ENCODE peak calls at places on chromosomes 5 and 9, in six cellular contexts. D is GM12891, M is H1, W is HepG2, A is K562, Z is GM12878. C is an unnamed sample.
A peak's percentile ranks its signal among the peaks of the same experiment; 100 is the strongest.

GRCh38 chr5:67842806-67843205 is 372.8 kb upstream of the PIK3R1 start:
- DNase-seq in D (no peak), M (no peak), W (no peak), A (no peak), Z (no peak), C (no peak)

GRCh38 chr5:93342563-93343061 is 238.4 kb downstream of the NR2F1-AS1 start:
- DNase-seq in D (no peak), M (no peak), W (no peak), A (no peak), Z (peak; percentile 31), C (peak; percentile 33)

GRCh38 chr5:128774605-128775004 is 190.7 kb upstream of the SLC27A6 start:
- DNase-seq in D (no peak), M (no peak), W (no peak), A (no peak), Z (no peak), C (no peak)

GRCh38 chr9:110828148-110828730 is 159.6 kb downstream of the MUSK start:
- DNase-seq in D (no peak), M (no peak), W (no peak), A (no peak), Z (no peak), C (no peak)

GRCh38 chr5:146291421-146292074 is 47.1 kb upstream of the POU4F3 start:
- DNase-seq in D (peak; percentile 9), M (no peak), W (peak; percentile 64), A (peak; percentile 50), Z (no peak), C (peak; percentile 5)

GRCh38 chr9:96344458-96345180 is 38.9 kb downstream of the SLC35D2 start:
- DNase-seq in D (no peak), M (no peak), W (peak; percentile 84), A (peak; percentile 71), Z (no peak), C (no peak)

GRCh38 chr5:33513786-33514185 is 73.0 kb downstream of the TARS1 start:
- DNase-seq in D (no peak), M (no peak), W (no peak), A (no peak), Z (no peak), C (no peak)

GRCh38 chr5:180592176-180592575 is 877 bp upstream of the SCGB3A1 start:
- DNase-seq in D (no peak), M (no peak), W (no peak), A (no peak), Z (no peak), C (no peak)

GRCh38 chr5:28499764-28500290 is 1461.4 kb upstream of the CDH9 start:
- DNase-seq in D (no peak), M (no peak), W (no peak), A (no peak), Z (no peak), C (no peak)

GRCh38 chr5:67249590-67249895 is 52.9 kb upstream of the CD180 start:
- DNase-seq in D (no peak), M (no peak), W (no peak), A (no peak), Z (no peak), C (no peak)

GRCh38 chr9:93673271-93673843 is 97.0 kb downstream of the PHF2 start:
- DNase-seq in D (no peak), M (peak; percentile 37), W (no peak), A (no peak), Z (no peak), C (peak; percentile 12)

GRCh38 chr5:180153991-180154390 is 55.0 kb downstream of the RASGEF1C start:
- DNase-seq in D (no peak), M (peak; percentile 31), W (no peak), A (no peak), Z (no peak), C (no peak)

GRCh38 chr5:108373426-108373825 is 8.5 kb downstream of the FBXL17 start:
- DNase-seq in D (no peak), M (no peak), W (no peak), A (no peak), Z (no peak), C (no peak)

GRCh38 chr5:179251276-179251969 is 93.8 kb downstream of the ADAMTS2 start:
- DNase-seq in D (no peak), M (no peak), W (no peak), A (no peak), Z (no peak), C (no peak)

GRCh38 chr9:133742849-133743444 is 4.8 kb upstream of the SARDH start:
- DNase-seq in D (peak; percentile 87), M (peak; percentile 99), W (peak; percentile 83), A (peak; percentile 88), Z (peak; percentile 23), C (peak; percentile 74)

GRCh38 chr9:115109486-115109885 is 8.5 kb downstream of the TNC start:
- DNase-seq in D (no peak), M (no peak), W (no peak), A (no peak), Z (no peak), C (no peak)

GRCh38 chr9:89606567-89607311 is 1.9 kb downstream of the GADD45G start:
- DNase-seq in D (no peak), M (no peak), W (no peak), A (peak; percentile 83), Z (no peak), C (no peak)

GRCh38 chr9:89603629-89604462 is 966 bp upstream of the GADD45G start:
- DNase-seq in D (no peak), M (peak; percentile 93), W (peak; percentile 47), A (peak; percentile 37), Z (no peak), C (no peak)

GRCh38 chr9:89604463-89605180 is at the start of gene GADD45G:
- DNase-seq in D (peak; percentile 80), M (peak; percentile 91), W (no peak), A (peak; percentile 54), Z (no peak), C (peak; percentile 62)

GRCh38 chr9:89605181-89606048 is 603 bp downstream of the GADD45G start:
- DNase-seq in D (no peak), M (peak; percentile 72), W (no peak), A (peak; percentile 17), Z (no peak), C (no peak)

DNA sequence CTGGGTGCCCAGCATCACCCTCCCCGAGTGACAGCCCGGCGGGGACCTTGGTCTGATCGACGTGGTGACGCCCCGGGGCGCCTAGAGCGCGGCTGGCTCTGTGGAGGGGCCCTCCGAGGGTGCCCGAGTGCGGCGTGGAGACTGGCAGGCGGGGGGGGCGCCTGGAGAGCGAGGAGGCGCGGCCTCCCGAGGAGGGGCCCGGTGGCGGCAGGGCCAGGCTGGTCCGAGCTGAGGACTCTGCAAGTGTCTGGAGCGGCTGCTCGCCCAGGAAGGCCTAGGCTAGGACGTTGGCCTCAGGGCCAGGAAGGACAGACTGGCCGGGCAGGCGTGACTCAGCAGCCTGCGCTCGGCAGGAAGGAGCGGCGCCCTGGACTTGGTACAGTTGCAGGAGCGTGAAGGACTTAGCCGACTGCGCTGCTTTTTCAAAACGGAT is 1.3 kb downstream of the GADD45G start:
- DNase-seq in D (no peak), M (no peak), W (peak; percentile 27), A (peak; percentile 52), Z (no peak), C (no peak)
- TF ChIP-seq POLR2A in D (no peak), M (no peak), W (no peak), A (no peak), Z (no peak), C (no peak)

GRCh38 chr5:147713550-147714295 is 68.8 kb downstream of the JAKMIP2 start:
- DNase-seq in D (no peak), M (no peak), W (no peak), A (no peak), Z (no peak), C (no peak)

GRCh38 chr5:147712024-147712423 is 70.5 kb downstream of the JAKMIP2 start:
- DNase-seq in D (no peak), M (no peak), W (no peak), A (no peak), Z (no peak), C (no peak)

GRCh38 chr5:147708708-147709107 is 73.8 kb downstream of the JAKMIP2 start:
- DNase-seq in D (no peak), M (no peak), W (no peak), A (no peak), Z (no peak), C (no peak)

GRCh38 chr5:147712583-147712982 is 69.9 kb downstream of the JAKMIP2 start:
- DNase-seq in D (no peak), M (no peak), W (no peak), A (no peak), Z (no peak), C (no peak)

GRCh38 chr5:147711019-147711418 is 71.5 kb downstream of the JAKMIP2 start:
- DNase-seq in D (no peak), M (no peak), W (no peak), A (no peak), Z (no peak), C (no peak)
- TF ChIP-seq TAF1 in D (no peak), M (no peak), W (no peak), A (no peak), Z (no peak), C (no peak)

DNA sequence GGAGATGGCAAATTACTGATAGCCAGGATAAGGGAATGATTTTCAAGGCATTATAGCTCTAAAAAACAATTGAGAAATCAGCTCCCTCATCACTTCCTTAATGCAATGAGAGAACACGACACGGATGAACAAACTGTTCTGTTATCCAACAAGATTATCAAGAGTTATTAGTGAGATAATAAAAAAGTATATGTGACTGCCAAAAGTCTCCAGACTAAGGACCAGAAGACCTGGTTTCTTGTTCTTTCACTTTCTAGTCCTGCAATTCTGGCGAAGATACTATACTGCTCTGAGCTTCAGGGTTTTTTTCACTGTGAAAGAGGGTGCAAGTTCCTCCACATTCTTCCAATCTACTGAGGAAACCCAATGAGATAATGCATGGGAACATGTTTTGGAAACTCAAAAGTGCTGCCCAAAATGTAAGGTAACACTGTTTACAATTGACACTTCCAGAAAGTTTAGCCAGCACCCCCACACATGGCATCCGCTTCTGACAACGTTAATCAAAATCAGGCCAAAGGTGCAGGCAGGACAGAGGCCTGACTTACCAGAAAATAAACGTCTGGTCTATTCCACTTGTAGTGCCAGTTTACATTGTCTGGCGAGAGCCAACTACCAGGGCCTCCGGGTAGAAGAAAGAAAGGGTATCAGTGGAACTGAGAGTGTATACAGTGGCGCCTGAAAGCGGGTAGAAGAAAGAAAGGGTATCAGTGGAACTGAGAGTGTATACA is 254.3 kb downstream of the DOCK8 start:
- DNase-seq in D (no peak), M (no peak), W (no peak), A (no peak), Z (peak; percentile 5), C (no peak)
- TF ChIP-seq POLR2AphosphoS5 in D (no peak), M (no peak), W (no peak), A (no peak), Z (no peak), C (peak; percentile 57)

DNA sequence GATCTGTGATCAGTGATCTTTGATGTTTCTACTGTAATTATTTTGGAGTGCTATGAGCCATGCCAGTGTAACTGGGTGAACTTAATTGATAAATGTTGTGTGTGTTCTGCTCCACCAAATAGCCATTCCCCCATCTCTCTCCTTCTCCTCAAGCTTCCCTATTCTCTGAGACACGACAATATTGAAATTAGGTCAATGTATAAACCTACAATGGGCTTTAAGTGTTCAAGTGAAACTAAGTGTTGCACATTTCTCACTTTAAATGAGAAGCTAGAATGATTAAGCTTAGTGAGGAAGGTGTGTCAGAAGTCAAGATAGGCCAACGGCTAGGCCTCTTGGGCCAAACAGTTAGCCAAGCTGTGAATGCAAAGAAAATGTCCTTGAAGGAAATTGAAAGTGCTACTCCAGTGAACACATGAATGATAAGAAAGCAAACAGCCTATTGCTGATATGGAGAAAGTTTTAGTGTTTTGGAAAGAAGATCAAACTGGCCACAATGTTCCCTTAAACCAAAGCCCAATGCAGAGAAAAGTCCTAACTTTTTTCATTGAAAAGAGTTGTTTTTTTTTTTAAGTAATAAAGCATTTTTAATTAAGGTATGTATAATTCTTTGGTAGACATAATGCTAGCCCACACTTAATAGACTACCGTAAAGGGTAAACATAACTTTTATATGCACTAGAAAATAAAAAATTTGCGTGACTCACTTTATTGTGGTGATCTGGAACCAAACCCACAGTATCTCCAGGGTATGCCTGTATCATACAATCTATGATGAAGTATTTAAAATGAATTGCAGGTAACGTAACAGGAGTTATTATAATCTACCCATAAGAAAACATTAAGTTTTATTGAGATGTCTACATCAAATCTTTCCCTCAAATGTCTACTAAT is 42.5 kb upstream of the ALDH1A1 start:
- DNase-seq in D (no peak), M (no peak), W (no peak), A (no peak), Z (no peak), C (no peak)
- TF ChIP-seq POLR2A in D (no peak), M (no peak), W (no peak), A (no peak), Z (no peak), C (no peak)